ENCODE peak calls at places on chromosomes 6 and 20, in six cellular contexts. H is tibial nerve; K is stimulated activated CD8-positive, alpha-beta memory T cell treated with anti-CD3 and anti-CD28 coated beads, Interleukin-15, amount 100 ng/mL, for 24 hours; M is spleen; T is NCI-H345; C is GM20000. Q is an unnamed sample.

GRCh38 chr6:10403385-10404106 is 11.3 kb downstream of the TFAP2A start:
- DNase-seq in T (no peak), K (no peak), H (no peak), C (no peak), M (no peak), Q (no peak)

GRCh38 chr6:133553652-133554051 is 312.5 kb downstream of the EYA4 start:
- DNase-seq in H (peak), C (peak), T (peak), K (no peak), M (no peak), Q (no peak)

GRCh38 chr6:44257007-44257752 is at the start of gene SLC35B2:
- DNase-seq in C (peak), M (peak), H (peak), K (peak), T (peak), Q (no peak)

GRCh38 chr20:3681931-3682820 is at the start of gene ADAM33:
- DNase-seq in K (no peak), H (peak), C (no peak), T (no peak), M (no peak), Q (no peak)

GRCh38 chr6:6966127-6966526 is 141.6 kb upstream of the RREB1 start:
- DNase-seq in M (no peak), H (no peak), C (no peak), T (no peak), K (no peak), Q (no peak)

GRCh38 chr6:20115269-20116005 is 96.8 kb downstream of the MBOAT1 start:
- DNase-seq in C (no peak), T (no peak), H (no peak), M (no peak), K (no peak), Q (no peak)

GRCh38 chr6:109580519-109580918 is 97.5 kb upstream of the ZBTB24 start:
- DNase-seq in T (no peak), C (no peak), M (no peak), H (no peak), K (no peak), Q (no peak)

GRCh38 chr20:39269031-39269461 is 306.9 kb downstream of the DHX35 start:
- DNase-seq in K (peak), H (peak), T (peak), M (peak), C (peak), Q (peak)

GRCh38 chr20:57432874-57433491 is 41.8 kb downstream of the RBM38 start:
- DNase-seq in T (no peak), C (peak), M (peak), H (no peak), K (no peak), Q (no peak)

GRCh38 chr20:51493346-51493791 is 49.1 kb downstream of the NFATC2 start:
- DNase-seq in H (no peak), C (no peak), T (no peak), M (no peak), K (no peak), Q (no peak)

GRCh38 chr20:21640556-21640955 is 64.9 kb upstream of the PAX1 start:
- DNase-seq in T (peak), K (no peak), C (no peak), H (no peak), M (no peak), Q (no peak)

GRCh38 chr20:58719258-58719657 is 26.7 kb downstream of the NPEPL1 start:
- DNase-seq in H (no peak), C (no peak), T (no peak), K (no peak), M (peak), Q (no peak)

GRCh38 chr20:25066386-25066785 is 8.4 kb upstream of the ACSS1 start:
- DNase-seq in H (no peak), M (peak), T (peak), C (no peak), K (no peak), Q (no peak)

GRCh38 chr6:168035098-168035660 is 37.7 kb downstream of the KIF25 start:
- DNase-seq in M (peak), H (no peak), K (no peak), T (no peak), C (no peak), Q (no peak)

GRCh38 chr6:170131351-170131750 is 159.5 kb downstream of the DLL1 start:
- DNase-seq in C (no peak), K (no peak), M (peak), T (no peak), H (no peak), Q (peak)

GRCh38 chr20:60962367-60963045 is 289.6 kb upstream of the CDH4 start:
- DNase-seq in C (no peak), M (no peak), H (no peak), T (no peak), K (no peak), Q (no peak)

GRCh38 chr6:52537001-52537753 is 39.7 kb downstream of the TRAM2 start:
- DNase-seq in M (no peak), T (no peak), H (no peak), K (no peak), C (peak), Q (no peak)

GRCh38 chr6:125170376-125170775 is 16.8 kb downstream of the TPD52L1 start:
- DNase-seq in M (no peak), T (no peak), H (no peak), K (no peak), C (no peak), Q (no peak)

GRCh38 chr20:42179768-42180167 is 561.6 kb upstream of the CHD6 start:
- DNase-seq in M (no peak), C (no peak), K (no peak), T (no peak), H (no peak), Q (no peak)

GRCh38 chr6:73200247-73200646 is 25.0 kb downstream of the KHDC1L start:
- DNase-seq in K (no peak), H (no peak), T (no peak), M (no peak), C (no peak), Q (no peak)

GRCh38 chr6:34919651-34920050 is 30.6 kb downstream of the ANKS1A start:
- DNase-seq in T (no peak), M (no peak), K (no peak), C (no peak), H (no peak), Q (no peak)

GRCh38 chr6:97203343-97203742 is 79.7 kb downstream of the MMS22L start:
- DNase-seq in C (no peak), T (peak), M (no peak), H (no peak), K (no peak), Q (no peak)

GRCh38 chr6:169664227-169664626 is 37.6 kb downstream of the WDR27 start:
- DNase-seq in C (no peak), T (no peak), K (no peak), M (no peak), H (no peak), Q (no peak)

GRCh38 chr6:166006593-166007301 is 160.9 kb downstream of the TBXT start:
- DNase-seq in K (no peak), M (no peak), H (no peak), C (no peak), T (no peak), Q (no peak)

GRCh38 chr6:3231213-3232016 is 4.0 kb upstream of the TUBB2B start:
- DNase-seq in K (no peak), M (no peak), H (peak), T (peak), C (no peak), Q (peak)

GRCh38 chr6:16243055-16243454 is 4.7 kb downstream of the GMPR start:
- DNase-seq in H (peak), C (no peak), K (no peak), T (no peak), M (no peak), Q (no peak)

GRCh38 chr20:9572690-9573089 is 58.3 kb downstream of the LAMP5 start:
- DNase-seq in K (no peak), M (no peak), H (no peak), T (no peak), C (no peak), Q (no peak)

GRCh38 chr20:9025643-9026042 is 43.2 kb upstream of the PLCB4 start:
- DNase-seq in C (no peak), M (no peak), T (no peak), H (no peak), K (no peak), Q (no peak)

GRCh38 chr20:59177266-59178250 is 13.9 kb downstream of the ZNF831 start:
- DNase-seq in C (no peak), H (no peak), K (no peak), M (no peak), T (no peak), Q (no peak)

GRCh38 chr6:72238900-72239299 is 352.6 kb downstream of the RIMS1 start:
- DNase-seq in K (no peak), M (no peak), H (no peak), C (no peak), T (no peak), Q (no peak)

GRCh38 chr20:64133951-64134407 is 26.6 kb upstream of the NPBWR2 start:
- DNase-seq in K (no peak), M (peak), H (no peak), C (no peak), T (no peak), Q (peak)

GRCh38 chr6:34143884-34144580 is 1.9 kb downstream of the GRM4 start:
- DNase-seq in C (peak), T (peak), K (no peak), H (no peak), M (peak), Q (no peak)

GRCh38 chr20:57102160-57102559 is 164.3 kb downstream of the BMP7 start:
- DNase-seq in K (no peak), M (no peak), C (no peak), T (no peak), H (no peak), Q (no peak)

GRCh38 chr20:14845199-14846160 is 508.1 kb upstream of the FLRT3 start:
- DNase-seq in M (no peak), K (no peak), H (no peak), C (no peak), T (no peak), Q (no peak)

GRCh38 chr20:51456511-51457280 is 85.8 kb downstream of the NFATC2 start:
- DNase-seq in M (peak), H (peak), T (peak), C (no peak), K (no peak), Q (peak)